ENCODE peak calls at places on chromosomes 5 and 9, in eight cellular contexts. Q is fibroblast of lung, F is upper lobe of right lung, C is sigmoid colon, R is gastrocnemius medialis, X is A673, M is SK-N-SH, P is tibial nerve. Y is an unnamed sample. For H3K4me1, the result is how much of the 10 kb centered on the place peaks cover.

GRCh38 chr9:97954550-97954989 is 16.6 kb upstream of the HEMGN start:
- DNase-seq in P (peak), X (no peak), F (no peak), M (peak), R (peak), C (no peak), Q (peak), Y (no peak)

GRCh38 chr5:168433982-168434381 is 52.3 kb upstream of the RARS1 start:
- DNase-seq in Q (no peak), R (no peak), C (no peak), P (no peak), M (peak), F (no peak), X (no peak), Y (no peak)

GRCh38 chr9:97982191-97982718 is 886 bp upstream of the ANP32B start:
- DNase-seq in F (no peak), X (peak), C (no peak), P (no peak), M (no peak), R (no peak), Q (peak), Y (no peak)

GRCh38 chr9:33019797-33020196 is 5.3 kb upstream of the DNAJA1 start:
- DNase-seq in C (no peak), X (no peak), M (no peak), Q (no peak), F (no peak), P (no peak), R (no peak), Y (no peak)

GRCh38 chr5:1181451-1182359 is 19.7 kb upstream of the SLC6A19 start:
- DNase-seq in C (no peak), Q (no peak), R (no peak), F (no peak), P (no peak), X (no peak), M (no peak), Y (no peak)

GRCh38 chr9:98219364-98219716 is 26.9 kb upstream of the CORO2A start:
- DNase-seq in C (no peak), X (no peak), M (no peak), Q (no peak), P (no peak), F (no peak), R (no peak), Y (no peak)

GRCh38 chr9:113999256-114000062 is 78.6 kb downstream of the AMBP start:
- DNase-seq in X (peak), P (peak), M (no peak), Q (no peak), C (no peak), R (no peak), F (no peak), Y (peak)

GRCh38 chr5:81021486-81021885 is 61.3 kb downstream of the RASGRF2 start:
- DNase-seq in R (no peak), F (no peak), C (no peak), P (no peak), M (no peak), X (no peak), Q (peak), Y (no peak)

GRCh38 chr9:89518466-89519392 is 20.8 kb upstream of the SEMA4D start:
- DNase-seq in C (no peak), P (no peak), M (no peak), Q (no peak), R (no peak), X (no peak), F (no peak), Y (no peak)
- H3K4me1 ChIP-seq in C (under half), P (under half), M (under half), Q (under half), R (under half), X (under half), F (under half), Y (under half)

GRCh38 chr5:95734156-95734555 is 3.0 kb downstream of the RHOBTB3 start:
- DNase-seq in R (no peak), F (no peak), X (no peak), Q (peak), P (no peak), M (no peak), C (no peak), Y (no peak)
- H3K4me1 ChIP-seq in R (half or more), F (under half), X (under half), Q (under half), P (under half), M (under half), C (under half), Y (under half)

GRCh38 chr9:19788152-19788551 is 685 bp downstream of the SLC24A2 start:
- DNase-seq in P (no peak), C (no peak), X (no peak), Q (no peak), R (no peak), F (no peak), M (peak), Y (no peak)
- H3K4me1 ChIP-seq in P (under half), C (under half), X (under half), Q (under half), R (under half), F (under half), M (under half), Y (under half)

GRCh38 chr9:133125706-133126696 is 5.0 kb upstream of the RALGDS start:
- DNase-seq in R (no peak), M (peak), Q (peak), P (no peak), F (peak), X (no peak), C (peak), Y (no peak)
- H3K4me1 ChIP-seq in R (half or more), M (half or more), Q (under half), P (under half), F (under half), X (under half), C (under half), Y (half or more)

GRCh38 chr5:174733836-174734235 is 9.5 kb downstream of the MSX2 start:
- DNase-seq in P (no peak), R (no peak), F (no peak), Q (no peak), X (no peak), M (no peak), C (no peak), Y (no peak)
- H3K4me1 ChIP-seq in P (under half), R (under half), F (under half), Q (under half), X (under half), M (under half), C (under half), Y (under half)

DNA sequence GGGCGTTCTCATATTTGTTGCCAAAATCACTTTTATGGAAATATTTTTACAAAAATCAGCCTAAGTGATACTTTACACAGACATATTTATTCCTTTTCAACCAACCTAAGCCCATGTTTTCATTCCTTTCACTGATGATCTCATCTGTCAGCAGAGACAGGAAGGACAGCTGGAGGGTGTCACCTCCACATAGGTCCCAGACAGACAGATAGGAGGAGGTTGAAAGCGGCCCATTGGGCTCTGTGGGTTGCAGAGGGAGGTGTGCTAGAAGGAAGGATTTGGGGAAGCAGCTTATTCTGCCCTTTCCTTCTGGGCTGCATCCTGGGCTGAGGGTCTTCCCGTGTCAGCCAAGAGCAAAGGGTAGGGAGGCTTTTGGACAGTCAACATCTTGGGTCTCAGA is 26.0 kb upstream of the SEMA4D start:
- DNase-seq in Q (no peak), X (no peak), P (no peak), R (no peak), F (no peak), C (no peak), M (no peak), Y (no peak)
- H3K4me1 ChIP-seq in Q (under half), X (under half), P (under half), R (under half), F (under half), C (under half), M (under half), Y (under half)

GRCh38 chr9:133357656-133358055 is 1.3 kb downstream of the SURF2 start:
- DNase-seq in X (no peak), Q (no peak), P (no peak), M (no peak), C (no peak), R (no peak), F (no peak), Y (no peak)

GRCh38 chr9:133353548-133353947 is 2.7 kb downstream of the SURF1 start:
- DNase-seq in P (no peak), R (no peak), C (no peak), Q (no peak), X (peak), M (no peak), F (no peak), Y (no peak)

GRCh38 chr9:133354766-133355165 is 1.5 kb downstream of the SURF1 start:
- DNase-seq in P (no peak), R (no peak), X (no peak), M (no peak), Q (no peak), C (no peak), F (no peak), Y (no peak)

GRCh38 chr9:133356391-133357091 is at the start of the genes SURF1 and SURF2:
- DNase-seq in X (peak), C (peak), M (peak), P (peak), Q (peak), R (peak), F (peak), Y (peak)

DNA sequence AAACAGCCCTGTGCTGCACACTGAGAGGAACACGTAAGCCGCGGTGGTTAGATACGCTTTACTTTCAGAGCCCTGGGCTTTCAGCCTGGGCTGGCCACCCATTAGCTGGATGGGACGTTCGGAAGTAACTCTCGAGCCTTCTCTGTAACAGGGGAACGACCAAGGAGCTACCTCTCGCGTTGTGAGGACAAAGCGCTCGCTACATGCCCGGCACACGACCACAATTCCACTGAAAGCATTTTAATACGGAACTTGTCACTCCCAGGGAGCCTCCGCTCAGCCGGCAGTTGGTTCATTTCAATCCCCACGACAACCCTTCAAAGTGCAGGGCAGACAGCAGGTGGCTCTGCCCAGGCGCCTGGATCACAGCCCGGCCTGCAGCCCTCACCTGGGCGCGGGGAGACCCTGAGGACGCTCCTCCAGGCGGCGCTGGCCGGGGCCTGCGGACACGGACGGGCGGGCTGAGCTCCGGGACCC is 368 bp downstream of the SURF1 start:
- DNase-seq in Q (no peak), X (peak), M (no peak), R (no peak), C (no peak), F (no peak), P (no peak), Y (no peak)
- H3K4me1 ChIP-seq in Q (under half), X (under half), M (under half), R (under half), C (under half), F (under half), P (under half), Y (under half)

GRCh38 chr5:173299820-173300219 is 28.4 kb downstream of the STC2 start:
- DNase-seq in P (no peak), F (no peak), X (no peak), M (no peak), Q (no peak), C (no peak), R (no peak), Y (no peak)

GRCh38 chr5:173301695-173302545 is 26.3 kb downstream of the STC2 start:
- DNase-seq in X (no peak), R (no peak), Q (peak), F (no peak), C (no peak), M (no peak), P (no peak), Y (no peak)

GRCh38 chr5:173302546-173303155 is 25.6 kb downstream of the STC2 start:
- DNase-seq in Q (peak), X (no peak), R (no peak), P (no peak), M (no peak), F (no peak), C (no peak), Y (no peak)

GRCh38 chr5:173298213-173298933 is 29.8 kb downstream of the STC2 start:
- DNase-seq in C (no peak), P (no peak), R (no peak), Q (no peak), F (no peak), M (no peak), X (no peak), Y (no peak)

DNA sequence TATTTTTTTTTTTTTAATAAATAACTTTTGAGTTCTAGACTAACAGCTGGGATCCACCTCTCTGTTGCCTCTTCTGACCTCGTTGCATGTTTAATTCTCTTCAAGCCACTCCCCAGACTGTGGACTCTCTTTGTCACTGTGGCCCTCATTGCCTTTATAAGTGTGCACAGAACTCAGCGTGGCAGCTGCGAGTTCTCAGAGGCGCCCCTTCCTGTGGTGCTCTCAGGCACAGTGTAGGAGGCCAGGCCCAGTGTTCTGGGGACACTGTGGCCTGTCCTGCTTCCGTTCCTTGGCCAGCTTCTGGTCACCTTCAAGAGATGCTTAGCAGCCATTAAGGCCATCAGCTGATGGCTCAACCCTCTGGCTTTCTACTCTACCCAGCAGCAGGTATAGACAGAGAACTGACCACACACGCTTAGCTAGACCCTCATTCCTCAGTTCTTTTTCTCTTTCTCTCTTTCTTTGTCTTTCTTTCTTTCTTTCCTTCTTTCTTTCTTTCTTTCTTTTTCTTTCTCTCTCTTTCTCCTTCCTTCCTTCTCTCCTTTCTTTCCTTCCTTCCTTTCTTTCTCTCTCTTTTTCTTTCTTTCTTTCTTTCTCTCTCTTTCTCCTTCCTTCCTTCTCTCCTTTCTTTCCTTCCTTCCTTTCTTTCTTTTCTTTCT is 27.7 kb downstream of the STC2 start:
- DNase-seq in R (no peak), F (no peak), X (no peak), C (no peak), M (no peak), Q (no peak), P (no peak), Y (no peak)
- H3K4me1 ChIP-seq in R (under half), F (under half), X (under half), C (under half), M (under half), Q (under half), P (under half), Y (under half)

GRCh38 chr5:150131461-150131860 is 24.2 kb downstream of the PDGFRB start:
- DNase-seq in Q (no peak), F (no peak), M (no peak), C (no peak), R (no peak), X (no peak), P (no peak), Y (no peak)
- H3K4me1 ChIP-seq in Q (half or more), F (under half), M (under half), C (under half), R (under half), X (under half), P (under half), Y (under half)

GRCh38 chr5:171955761-171956160 is 50.7 kb downstream of the FBXW11 start:
- DNase-seq in Q (no peak), P (no peak), R (no peak), M (no peak), C (no peak), X (no peak), F (no peak), Y (no peak)
- H3K4me1 ChIP-seq in Q (under half), P (under half), R (half or more), M (under half), C (under half), X (under half), F (half or more), Y (half or more)